ENCODE peak calls at places on chromosomes 12 and 14, in nine cellular contexts. G is activated effector memory CD4-positive, alpha-beta T cell treated with Interleukin-2 at 50 U/mL for 16 hours; Y is esophagus squamous epithelium; K is neural crest cell; C is kidney glomerular epithelial cell; O is breast epithelium; H is midbrain; R is LHCN-M2; U is stomach. J is an unnamed sample.

GRCh38 chr12:80912906-80913769 is 24.6 kb downstream of the LIN7A start:
- DNase-seq in O (no peak), Y (no peak), K (no peak), R (no peak), C (no peak), H (no peak), U (no peak), G (no peak), J (peak)

GRCh38 chr12:47795814-47796411 is 22.9 kb downstream of the SLC48A1 start:
- DNase-seq in R (no peak), Y (no peak), G (no peak), O (no peak), C (no peak), H (no peak), U (no peak), K (no peak), J (no peak)

GRCh38 chr12:7869137-7869536 is 3.6 kb downstream of the SLC2A14 start:
- DNase-seq in C (no peak), G (no peak), R (no peak), U (no peak), Y (no peak), K (no peak), O (no peak), H (no peak), J (no peak)

GRCh38 chr12:54287316-54288157 is 7.0 kb downstream of the HNRNPA1 start:
- DNase-seq in U (no peak), C (no peak), Y (no peak), O (no peak), R (no peak), K (no peak), G (no peak), H (no peak), J (peak)

GRCh38 chr14:84482256-84483071 is 1047.5 kb upstream of the FLRT2 start:
- DNase-seq in H (no peak), R (peak), Y (no peak), U (no peak), K (no peak), G (no peak), C (peak), O (no peak), J (no peak)

GRCh38 chr12:2057041-2057792 is 4.4 kb downstream of the CACNA1C start:
- DNase-seq in O (peak), Y (no peak), K (peak), U (peak), H (peak), R (peak), C (peak), G (no peak), J (peak)

GRCh38 chr14:97350894-97351713 is 553.9 kb downstream of the VRK1 start:
- DNase-seq in H (no peak), R (no peak), Y (no peak), G (no peak), U (peak), O (no peak), K (no peak), C (no peak), J (no peak)

GRCh38 chr12:43306066-43306465 is 245.9 kb downstream of the ADAMTS20 start:
- DNase-seq in H (no peak), U (no peak), R (peak), G (no peak), C (peak), O (peak), Y (no peak), K (no peak), J (no peak)

GRCh38 chr12:112418596-112419268 is at the start of gene PTPN11:
- DNase-seq in U (peak), K (peak), Y (peak), R (peak), C (peak), G (peak), O (peak), H (peak), J (peak)

J was measured in G401.